ENCODE peak calls at places on chromosomes 16 and 17, in nine cellular contexts. One of them, this sample, is unnamed.

GRCh38 chr16:15770107-15770506 is 86.7 kb downstream of the MYH11 start:
- DNase-seq in neuronal stem cell: no peak
- DNase-seq in cardiac muscle cell: peak; percentile 94
- DNase-seq in mucosa of descending colon: no peak
- DNase-seq in body of pancreas: no peak
- DNase-seq in vagina: no peak
- DNase-seq in testis: peak; percentile 72
- DNase-seq in heart right ventricle: peak; percentile 68
- DNase-seq in colonic mucosa: no peak
- DNase-seq in this sample: no peak

GRCh38 chr16:69003500-69003899 is 102.0 kb upstream of the HAS3 start:
- DNase-seq in body of pancreas: no peak
- DNase-seq in testis: no peak
- DNase-seq in colonic mucosa: no peak
- DNase-seq in cardiac muscle cell: no peak
- DNase-seq in vagina: no peak
- DNase-seq in mucosa of descending colon: no peak
- DNase-seq in neuronal stem cell: no peak
- DNase-seq in heart right ventricle: no peak
- DNase-seq in this sample: no peak

GRCh38 chr16:62088731-62089410 is 52.6 kb upstream of the CDH8 start:
- DNase-seq in testis: no peak
- DNase-seq in mucosa of descending colon: no peak
- DNase-seq in neuronal stem cell: no peak
- DNase-seq in vagina: no peak
- DNase-seq in heart right ventricle: no peak
- DNase-seq in cardiac muscle cell: no peak
- DNase-seq in colonic mucosa: no peak
- DNase-seq in body of pancreas: no peak
- DNase-seq in this sample: no peak

GRCh38 chr17:42484304-42484703 is 25.6 kb downstream of the ATP6V0A1 start:
- DNase-seq in heart right ventricle: no peak
- DNase-seq in mucosa of descending colon: no peak
- DNase-seq in colonic mucosa: peak; percentile 41
- DNase-seq in body of pancreas: peak; percentile 14
- DNase-seq in cardiac muscle cell: peak; percentile 29
- DNase-seq in neuronal stem cell: no peak
- DNase-seq in testis: no peak
- DNase-seq in vagina: no peak
- DNase-seq in this sample: no peak

GRCh38 chr17:35404360-35404759 is 27.9 kb downstream of the SLFN12 start:
- DNase-seq in heart right ventricle: no peak
- DNase-seq in colonic mucosa: no peak
- DNase-seq in testis: no peak
- DNase-seq in mucosa of descending colon: no peak
- DNase-seq in vagina: no peak
- DNase-seq in body of pancreas: no peak
- DNase-seq in cardiac muscle cell: peak; percentile 32
- DNase-seq in neuronal stem cell: no peak
- DNase-seq in this sample: no peak

GRCh38 chr17:21029032-21029431 is 13.8 kb downstream of the USP22 start:
- DNase-seq in cardiac muscle cell: peak; percentile 76
- DNase-seq in neuronal stem cell: no peak
- DNase-seq in heart right ventricle: no peak
- DNase-seq in vagina: no peak
- DNase-seq in mucosa of descending colon: no peak
- DNase-seq in body of pancreas: peak; percentile 73
- DNase-seq in testis: no peak
- DNase-seq in colonic mucosa: no peak
- DNase-seq in this sample: no peak

GRCh38 chr16:61007694-61008093 is 1028.5 kb downstream of the CDH8 start:
- DNase-seq in neuronal stem cell: no peak
- DNase-seq in testis: no peak
- DNase-seq in mucosa of descending colon: no peak
- DNase-seq in colonic mucosa: no peak
- DNase-seq in cardiac muscle cell: no peak
- DNase-seq in vagina: no peak
- DNase-seq in body of pancreas: no peak
- DNase-seq in heart right ventricle: no peak
- DNase-seq in this sample: no peak

GRCh38 chr17:63434951-63435571 is 11.0 kb downstream of the CYB561 start:
- DNase-seq in heart right ventricle: peak; percentile 83
- DNase-seq in neuronal stem cell: no peak
- DNase-seq in body of pancreas: peak; percentile 96
- DNase-seq in testis: peak; percentile 80
- DNase-seq in colonic mucosa: peak; percentile 88
- DNase-seq in mucosa of descending colon: peak; percentile 82
- DNase-seq in cardiac muscle cell: peak; percentile 47
- DNase-seq in vagina: no peak
- DNase-seq in this sample: peak; percentile 93

DNA sequence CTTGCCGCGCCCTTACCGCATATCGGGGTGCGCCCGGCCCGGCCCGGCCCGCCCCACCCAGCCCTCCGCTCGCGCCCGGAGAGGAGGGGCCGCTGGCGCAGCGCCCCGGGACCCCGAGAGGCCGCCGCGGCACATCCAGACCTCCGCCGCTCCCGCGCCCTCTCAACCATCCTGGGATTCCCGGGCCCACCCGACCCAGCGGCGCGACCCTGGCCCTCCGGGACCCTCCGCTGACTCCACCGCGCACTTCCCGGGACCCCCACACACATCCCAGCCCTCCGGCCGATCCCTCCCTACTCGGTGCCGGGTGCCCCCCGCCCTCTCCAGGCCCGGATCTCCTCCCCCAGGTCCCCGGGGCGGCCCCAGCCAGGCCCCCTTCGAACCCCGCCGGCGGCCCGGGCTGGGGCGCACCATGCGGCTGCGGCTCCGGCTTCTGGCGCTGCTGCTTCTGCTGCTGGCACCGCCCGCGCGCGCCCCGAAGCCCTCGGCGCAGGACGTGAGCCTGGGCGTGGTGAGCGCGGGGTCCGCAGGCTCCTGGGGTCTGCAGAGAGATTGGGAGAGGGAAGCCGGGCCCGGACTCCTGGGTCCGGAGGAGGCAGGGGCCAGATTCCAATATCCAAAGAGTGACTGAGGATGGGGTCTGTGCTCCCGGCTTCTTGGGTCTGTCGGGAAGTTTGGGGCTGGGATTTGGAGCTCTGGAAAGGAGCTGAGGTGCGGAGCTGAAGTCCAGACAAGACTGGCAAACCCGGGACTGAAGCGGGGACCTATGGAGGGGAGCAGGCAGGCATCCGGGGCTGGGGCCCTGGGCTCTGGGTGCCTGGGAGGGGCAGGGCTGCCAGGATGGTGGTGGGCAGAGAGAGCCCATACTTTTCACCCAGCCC is at the start of gene MMP25:
- DNase-seq in cardiac muscle cell: no peak
- DNase-seq in testis: no peak
- DNase-seq in neuronal stem cell: no peak
- DNase-seq in colonic mucosa: no peak
- DNase-seq in body of pancreas: no peak
- DNase-seq in heart right ventricle: no peak
- DNase-seq in vagina: no peak
- DNase-seq in mucosa of descending colon: no peak
- DNase-seq in this sample: no peak
- H3K4me3 ChIP-seq in cardiac muscle cell: peak within 1 kb of the TSS; percentile 31
- H3K4me3 ChIP-seq in testis: peak within 1 kb of the TSS; percentile 47
- H3K4me3 ChIP-seq in neuronal stem cell: peak within 1 kb of the TSS; percentile 75
- H3K4me3 ChIP-seq in colonic mucosa: peak within 1 kb of the TSS; percentile 27
- H3K4me3 ChIP-seq in body of pancreas: peak within 1 kb of the TSS; percentile 2
- H3K4me3 ChIP-seq in heart right ventricle: peak within 1 kb of the TSS; percentile 52
- H3K4me3 ChIP-seq in vagina: peak within 1 kb of the TSS; percentile 51
- H3K4me3 ChIP-seq in mucosa of descending colon: no peak within 1 kb of the TSS
- H3K4me3 ChIP-seq in this sample: peak within 1 kb of the TSS; percentile 28

GRCh38 chr16:4726616-4727015 is 7.5 kb downstream of the ANKS3 start:
- DNase-seq in neuronal stem cell: no peak
- DNase-seq in vagina: no peak
- DNase-seq in heart right ventricle: no peak
- DNase-seq in body of pancreas: no peak
- DNase-seq in testis: no peak
- DNase-seq in colonic mucosa: no peak
- DNase-seq in mucosa of descending colon: no peak
- DNase-seq in cardiac muscle cell: no peak
- DNase-seq in this sample: no peak
- H3K4me1 ChIP-seq in neuronal stem cell: no peaks in the 10 kb centered on the region
- H3K4me1 ChIP-seq in vagina: no peaks in the 10 kb centered on the region
- H3K4me1 ChIP-seq in heart right ventricle: no peaks in the 10 kb centered on the region
- H3K4me1 ChIP-seq in body of pancreas: no peaks in the 10 kb centered on the region
- H3K4me1 ChIP-seq in testis: no peaks in the 10 kb centered on the region
- H3K4me1 ChIP-seq in colonic mucosa: no peaks in the 10 kb centered on the region
- H3K4me1 ChIP-seq in mucosa of descending colon: no peaks in the 10 kb centered on the region
- H3K4me1 ChIP-seq in cardiac muscle cell: no peaks in the 10 kb centered on the region
- H3K4me1 ChIP-seq in this sample: no peaks in the 10 kb centered on the region

GRCh38 chr16:12802661-12803060 is 1.0 kb downstream of the CPPED1 start:
- DNase-seq in heart right ventricle: no peak
- DNase-seq in body of pancreas: no peak
- DNase-seq in mucosa of descending colon: no peak
- DNase-seq in cardiac muscle cell: no peak
- DNase-seq in vagina: no peak
- DNase-seq in colonic mucosa: no peak
- DNase-seq in neuronal stem cell: no peak
- DNase-seq in testis: no peak
- DNase-seq in this sample: no peak

GRCh38 chr16:12800751-12801308 is 2.9 kb downstream of the CPPED1 start:
- DNase-seq in vagina: no peak
- DNase-seq in neuronal stem cell: no peak
- DNase-seq in body of pancreas: no peak
- DNase-seq in testis: no peak
- DNase-seq in mucosa of descending colon: no peak
- DNase-seq in colonic mucosa: no peak
- DNase-seq in heart right ventricle: no peak
- DNase-seq in cardiac muscle cell: no peak
- DNase-seq in this sample: no peak

GRCh38 chr16:12802048-12802447 is 1.6 kb downstream of the CPPED1 start:
- DNase-seq in heart right ventricle: no peak
- DNase-seq in cardiac muscle cell: no peak
- DNase-seq in body of pancreas: no peak
- DNase-seq in testis: no peak
- DNase-seq in neuronal stem cell: no peak
- DNase-seq in vagina: no peak
- DNase-seq in colonic mucosa: no peak
- DNase-seq in mucosa of descending colon: no peak
- DNase-seq in this sample: no peak

GRCh38 chr16:12803203-12804093 is at the start of gene CPPED1:
- DNase-seq in testis: peak; percentile 95
- DNase-seq in vagina: no peak
- DNase-seq in mucosa of descending colon: peak; percentile 96
- DNase-seq in body of pancreas: peak; percentile 87
- DNase-seq in colonic mucosa: peak; percentile 93
- DNase-seq in heart right ventricle: peak; percentile 93
- DNase-seq in cardiac muscle cell: peak; percentile 95
- DNase-seq in neuronal stem cell: peak; percentile 83
- DNase-seq in this sample: peak; percentile 94

DNA sequence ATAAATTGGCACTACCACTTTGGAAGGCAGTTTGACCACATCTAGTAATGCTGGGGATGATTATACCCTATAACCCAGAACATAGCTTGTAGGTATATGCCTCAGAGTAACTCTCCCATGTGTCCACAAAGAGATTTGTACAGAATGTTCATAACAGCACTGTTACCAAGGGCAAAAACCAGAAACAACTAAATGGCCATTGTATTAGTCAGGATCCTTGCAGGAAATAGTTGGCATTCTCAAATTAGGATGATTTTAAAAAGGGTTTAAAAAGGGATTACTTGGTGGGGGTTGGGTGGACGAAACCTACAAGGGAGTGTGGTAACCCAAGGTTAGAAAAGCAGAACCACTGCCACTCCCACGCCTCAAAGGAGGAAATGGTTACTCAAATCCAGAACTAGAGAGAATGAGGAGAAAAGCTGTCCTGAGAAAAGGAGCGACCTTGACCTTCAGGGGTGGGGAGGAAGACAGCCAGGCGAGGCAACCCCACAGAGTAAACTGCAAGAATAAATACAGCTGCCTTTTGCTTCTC is 2.1 kb downstream of the CPPED1 start:
- DNase-seq in vagina: no peak
- DNase-seq in testis: peak; percentile 78
- DNase-seq in mucosa of descending colon: no peak
- DNase-seq in cardiac muscle cell: peak; percentile 85
- DNase-seq in colonic mucosa: peak; percentile 31
- DNase-seq in body of pancreas: no peak
- DNase-seq in neuronal stem cell: no peak
- DNase-seq in heart right ventricle: no peak
- DNase-seq in this sample: no peak
- H3K4me3 ChIP-seq in vagina: no peak overlapping the region
- H3K4me3 ChIP-seq in testis: peak overlapping the region; percentile 69
- H3K4me3 ChIP-seq in mucosa of descending colon: no peak overlapping the region
- H3K4me3 ChIP-seq in cardiac muscle cell: no peak overlapping the region
- H3K4me3 ChIP-seq in colonic mucosa: no peak overlapping the region
- H3K4me3 ChIP-seq in body of pancreas: no peak overlapping the region
- H3K4me3 ChIP-seq in neuronal stem cell: no peak overlapping the region
- H3K4me3 ChIP-seq in heart right ventricle: no peak overlapping the region
- H3K4me3 ChIP-seq in this sample: no peak overlapping the region

GRCh38 chr16:17282247-17282646 is 188.5 kb downstream of the XYLT1 start:
- DNase-seq in testis: no peak
- DNase-seq in body of pancreas: no peak
- DNase-seq in neuronal stem cell: no peak
- DNase-seq in vagina: no peak
- DNase-seq in cardiac muscle cell: no peak
- DNase-seq in heart right ventricle: no peak
- DNase-seq in mucosa of descending colon: no peak
- DNase-seq in colonic mucosa: no peak
- DNase-seq in this sample: no peak
- H3K4me1 ChIP-seq in testis: no peaks in the 10 kb centered on the region
- H3K4me1 ChIP-seq in body of pancreas: peaks cover 25% of the 10 kb centered on the region
- H3K4me1 ChIP-seq in neuronal stem cell: peaks cover 11% of the 10 kb centered on the region
- H3K4me1 ChIP-seq in vagina: peaks cover 4% of the 10 kb centered on the region
- H3K4me1 ChIP-seq in cardiac muscle cell: peaks cover 3% of the 10 kb centered on the region
- H3K4me1 ChIP-seq in heart right ventricle: no peaks in the 10 kb centered on the region
- H3K4me1 ChIP-seq in mucosa of descending colon: peaks cover 13% of the 10 kb centered on the region
- H3K4me1 ChIP-seq in colonic mucosa: no peaks in the 10 kb centered on the region
- H3K4me1 ChIP-seq in this sample: no peaks in the 10 kb centered on the region

GRCh38 chr17:78924481-78925151 is 571 bp downstream of the TIMP2 start:
- DNase-seq in neuronal stem cell: no peak
- DNase-seq in vagina: no peak
- DNase-seq in cardiac muscle cell: peak; percentile 54
- DNase-seq in heart right ventricle: peak; percentile 25
- DNase-seq in colonic mucosa: peak; percentile 32
- DNase-seq in body of pancreas: no peak
- DNase-seq in mucosa of descending colon: peak; percentile 54
- DNase-seq in testis: no peak
- DNase-seq in this sample: no peak
- H3K4me3 ChIP-seq in neuronal stem cell: peak overlapping the region; percentile 82
- H3K4me3 ChIP-seq in vagina: peak overlapping the region; percentile 81
- H3K4me3 ChIP-seq in cardiac muscle cell: peak overlapping the region; percentile 73
- H3K4me3 ChIP-seq in heart right ventricle: peak overlapping the region; percentile 77
- H3K4me3 ChIP-seq in colonic mucosa: peak overlapping the region; percentile 58
- H3K4me3 ChIP-seq in body of pancreas: peak overlapping the region; percentile 74
- H3K4me3 ChIP-seq in mucosa of descending colon: no peak overlapping the region
- H3K4me3 ChIP-seq in testis: peak overlapping the region; percentile 89
- H3K4me3 ChIP-seq in this sample: peak overlapping the region; percentile 61

This sample was measured in BE2C.